ENCODE peak calls at places on chromosome 21, in nine cellular contexts. S is heart right ventricle, V is fibroblast of pulmonary artery, C is pancreas, J is endothelial cell, I is HepG2, B is psoas muscle, Q is GM20000, P is thoracic aorta. D is an unnamed sample.

GRCh38 chr21:16563795-16564194 is 834.0 kb downstream of the USP25 start:
- DNase-seq in C (peak; percentile 55), V (peak; percentile 53), S (no peak), J (no peak), P (no peak), B (no peak), I (peak; percentile 51), Q (no peak), D (no peak)

GRCh38 chr21:46298083-46298412 is 11.9 kb downstream of the YBEY start:
- DNase-seq in I (no peak), V (no peak), S (no peak), J (no peak), Q (no peak), C (no peak), B (no peak), P (no peak), D (no peak)

GRCh38 chr21:15121655-15122120 is 56.9 kb upstream of the NRIP1 start:
- DNase-seq in Q (no peak), V (peak; percentile 63), S (peak; percentile 19), J (no peak), B (peak; percentile 59), P (no peak), I (peak; percentile 79), C (peak; percentile 78), D (no peak)

GRCh38 chr21:41604583-41605041 is 96.7 kb upstream of the TMPRSS2 start:
- DNase-seq in I (no peak), Q (no peak), P (no peak), J (no peak), C (no peak), V (no peak), S (no peak), B (no peak), D (no peak)

GRCh38 chr21:45430521-45431501 is 25.8 kb downstream of the COL18A1 start:
- DNase-seq in I (peak; percentile 95), B (no peak), J (no peak), V (no peak), Q (no peak), S (no peak), P (no peak), C (peak; percentile 45), D (no peak)

GRCh38 chr21:43190544-43191340 is 21.9 kb downstream of the CRYAA start:
- DNase-seq in J (no peak), B (no peak), C (peak; percentile 5), Q (no peak), S (no peak), P (no peak), I (no peak), V (no peak), D (no peak)

GRCh38 chr21:34200288-34200905 is 127.0 kb downstream of the MRPS6 start:
- DNase-seq in C (no peak), J (no peak), P (no peak), I (no peak), S (no peak), V (peak; percentile 85), Q (no peak), B (no peak), D (no peak)

GRCh38 chr21:26405735-26406361 is 167.2 kb downstream of the CYYR1 start:
- DNase-seq in Q (peak; percentile 8), S (no peak), C (no peak), I (no peak), B (no peak), V (peak; percentile 82), P (no peak), J (no peak), D (peak; percentile 31)

GRCh38 chr21:42980959-42981523 is 6.7 kb downstream of the PKNOX1 start:
- DNase-seq in I (no peak), C (no peak), J (no peak), B (no peak), S (no peak), P (no peak), Q (no peak), V (no peak), D (no peak)

GRCh38 chr21:26572026-26572425 is 1.1 kb downstream of the CYYR1 start:
- DNase-seq in I (no peak), Q (no peak), C (no peak), V (no peak), P (no peak), B (no peak), J (no peak), S (no peak), D (no peak)

GRCh38 chr21:17667256-17667655 is 54.6 kb upstream of the BTG3 start:
- DNase-seq in B (no peak), V (no peak), Q (no peak), S (no peak), I (no peak), C (no peak), P (no peak), J (no peak), D (no peak)

GRCh38 chr21:42677339-42678117 is 24.1 kb downstream of the PDE9A start:
- DNase-seq in B (peak; percentile 2), I (no peak), V (peak; percentile 64), J (no peak), C (no peak), S (peak; percentile 34), P (no peak), Q (no peak), D (no peak)

GRCh38 chr21:33289199-33289819 is 23.1 kb downstream of the IL10RB start:
- DNase-seq in S (no peak), P (no peak), V (peak; percentile 56), I (no peak), B (no peak), C (no peak), J (peak; percentile 16), Q (no peak), D (no peak)

GRCh38 chr21:19198801-19199200 is 795.2 kb upstream of the TMPRSS15 start:
- DNase-seq in J (no peak), V (no peak), Q (no peak), C (no peak), S (no peak), I (no peak), B (no peak), P (no peak), D (no peak)

GRCh38 chr21:15526793-15527192 is 203.0 kb upstream of the USP25 start:
- DNase-seq in P (no peak), B (no peak), V (no peak), J (no peak), Q (no peak), S (no peak), C (no peak), I (no peak), D (no peak)

DNA sequence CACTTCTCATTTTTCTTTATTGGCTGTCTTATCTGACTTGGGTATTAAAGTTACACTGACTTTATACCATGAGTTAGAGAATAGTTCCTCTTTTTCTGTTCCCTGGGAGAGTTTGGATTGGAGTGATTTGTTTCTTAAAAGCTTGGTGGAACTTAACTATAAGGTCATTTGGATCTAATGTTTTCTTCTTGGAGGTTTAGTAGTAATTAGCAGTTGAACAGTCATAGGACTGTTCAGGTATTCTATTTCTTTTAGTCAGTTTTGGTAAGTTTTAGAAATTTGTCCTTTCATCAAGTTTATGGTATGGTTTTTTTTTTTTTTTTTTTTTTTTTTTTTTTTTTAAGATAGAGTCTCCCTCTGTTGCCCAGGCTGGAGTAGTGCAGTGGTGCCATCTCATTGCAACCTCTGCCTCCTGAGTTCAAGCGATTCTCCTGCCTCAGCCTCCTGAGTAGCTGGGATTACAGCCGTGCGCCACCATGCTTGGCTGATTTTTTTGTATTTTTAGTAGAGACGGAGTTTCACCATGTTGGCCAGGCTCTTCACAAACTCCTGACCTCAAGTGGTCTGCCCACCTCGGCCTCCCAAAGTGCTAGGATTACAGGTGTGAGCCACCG is 6.3 kb downstream of the TTC3 start:
- DNase-seq in J (no peak), V (no peak), C (no peak), S (no peak), Q (no peak), P (no peak), I (peak; percentile 25), B (no peak), D (no peak)
- TF ChIP-seq CTCF in J (peak; percentile 67), V (no peak), C (no peak), S (no peak), Q (no peak), P (no peak), I (peak; percentile 41), B (peak; percentile 14), D (peak; percentile 16)

DNA sequence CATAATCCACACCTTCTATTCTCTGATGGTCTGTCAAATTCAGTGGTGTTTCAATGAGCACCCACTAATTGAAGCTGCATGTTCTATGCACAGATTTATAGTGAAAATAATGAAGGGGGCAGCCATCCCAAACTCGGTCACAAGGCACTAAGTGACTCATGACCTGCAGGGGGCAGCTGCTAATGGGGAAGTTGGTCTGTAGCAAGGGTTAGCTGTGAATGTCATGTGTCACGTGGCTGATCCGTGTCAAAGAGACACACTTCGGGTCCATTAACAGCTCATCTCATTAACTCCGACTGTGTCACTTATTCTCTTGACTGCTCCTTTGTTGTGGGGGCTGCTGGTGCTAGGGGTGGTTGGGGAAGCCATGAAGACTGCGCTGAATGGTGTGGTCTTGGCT is 306.6 kb downstream of the PCP4 start:
- DNase-seq in S (no peak), Q (no peak), C (no peak), B (no peak), J (no peak), P (no peak), V (no peak), I (no peak), D (no peak)
- TF ChIP-seq CTCF in S (no peak), Q (no peak), C (no peak), B (no peak), J (no peak), P (no peak), V (no peak), I (no peak), D (no peak)

GRCh38 chr21:36910581-36911307 is 55.7 kb downstream of the HLCS start:
- DNase-seq in P (no peak), Q (no peak), S (peak; percentile 17), I (no peak), B (no peak), J (no peak), C (no peak), V (peak; percentile 76), D (peak; percentile 45)

GRCh38 chr21:36909423-36909822 is 57.0 kb downstream of the HLCS start:
- DNase-seq in V (peak; percentile 8), S (no peak), P (no peak), I (no peak), B (no peak), Q (no peak), J (no peak), C (no peak), D (no peak)

GRCh38 chr21:36904093-36904666 is 62.3 kb downstream of the HLCS start:
- DNase-seq in I (no peak), V (no peak), S (no peak), B (no peak), C (no peak), J (no peak), Q (no peak), P (no peak), D (no peak)

GRCh38 chr21:36909901-36910561 is 56.4 kb downstream of the HLCS start:
- DNase-seq in P (no peak), Q (no peak), J (no peak), S (no peak), I (peak; percentile 21), B (no peak), V (peak; percentile 99), C (no peak), D (peak; percentile 91)

GRCh38 chr21:36908260-36908908 is 58.1 kb downstream of the HLCS start:
- DNase-seq in Q (no peak), P (no peak), J (no peak), V (peak; percentile 47), B (no peak), I (no peak), S (no peak), C (no peak), D (no peak)
- TF ChIP-seq CTCF in Q (no peak), P (no peak), J (peak; percentile 36), V (peak; percentile 21), B (no peak), I (no peak), S (no peak), C (no peak), D (peak; percentile 6)

GRCh38 chr21:29305068-29305467 is 6.3 kb downstream of the BACH1 start:
- DNase-seq in C (no peak), S (no peak), Q (no peak), I (no peak), J (no peak), V (no peak), P (no peak), B (no peak), D (no peak)
- TF ChIP-seq CTCF in C (no peak), S (no peak), Q (no peak), I (no peak), J (no peak), V (no peak), P (no peak), B (no peak), D (no peak)

D was measured in AG09319.